ENCODE peak calls at places on chromosomes 5 and 9, in nine cellular contexts. T is IMR-90, N is heart right ventricle, A is upper lobe of right lung, G is NB4, V is thoracic aorta, I is astrocyte, K is dorsolateral prefrontal cortex, M is upper lobe of left lung. P is an unnamed sample.
A peak's percentile ranks its signal among the peaks of the same experiment; 100 is the strongest.

GRCh38 chr9:131395027-131395744 is 1.3 kb downstream of the PRRC2B start:
- DNase-seq in T (no peak), N (no peak), A (peak; percentile 83), G (peak; percentile 54), V (no peak), I (no peak), K (no peak), M (peak; percentile 87), P (no peak)

GRCh38 chr5:66174338-66174737 is 30.2 kb downstream of the SREK1 start:
- DNase-seq in T (peak; percentile 47), N (no peak), A (no peak), G (peak; percentile 22), V (no peak), I (no peak), K (no peak), M (no peak), P (no peak)

GRCh38 chr5:52024363-52024762 is 641.1 kb downstream of the ISL1 start:
- DNase-seq in T (no peak), N (no peak), A (no peak), G (no peak), V (no peak), I (no peak), K (no peak), M (no peak), P (no peak)

GRCh38 chr5:61120534-61120933 is 41.7 kb downstream of the SMIM15 start:
- DNase-seq in T (peak; percentile 22), N (no peak), A (no peak), G (no peak), V (no peak), I (peak; percentile 37), K (no peak), M (no peak), P (no peak)

GRCh38 chr9:126398403-126399058 is 71.9 kb downstream of the MVB12B start:
- DNase-seq in T (peak; percentile 52), N (peak; percentile 72), A (peak; percentile 89), G (peak; percentile 69), V (peak; percentile 29), I (no peak), K (peak; percentile 87), M (peak; percentile 87), P (peak; percentile 93)

GRCh38 chr5:168288349-168289245 is 2.8 kb upstream of the WWC1 start:
- DNase-seq in T (no peak), N (no peak), A (no peak), G (no peak), V (no peak), I (no peak), K (no peak), M (peak; percentile 71), P (no peak)

GRCh38 chr5:151758141-151758429 is 346 bp downstream of the ATOX1 start:
- DNase-seq in T (no peak), N (peak; percentile 32), A (peak; percentile 72), G (no peak), V (no peak), I (no peak), K (no peak), M (peak; percentile 37), P (no peak)

GRCh38 chr5:81650992-81651391 is 99.9 kb downstream of the SSBP2 start:
- DNase-seq in T (no peak), N (no peak), A (no peak), G (no peak), V (no peak), I (no peak), K (no peak), M (no peak), P (no peak)

GRCh38 chr9:126982215-126983002 is 67.8 kb downstream of the RALGPS1 start:
- DNase-seq in T (no peak), N (no peak), A (no peak), G (no peak), V (no peak), I (no peak), K (no peak), M (no peak), P (no peak)

GRCh38 chr5:78293856-78294249 is 645 bp downstream of the AP3B1 start:
- DNase-seq in T (no peak), N (no peak), A (no peak), G (no peak), V (no peak), I (peak; percentile 2), K (no peak), M (no peak), P (no peak)

GRCh38 chr5:133226186-133226585 is 174.4 kb downstream of the HSPA4 start:
- DNase-seq in T (no peak), N (no peak), A (no peak), G (no peak), V (no peak), I (no peak), K (no peak), M (no peak), P (no peak)

GRCh38 chr5:83583859-83584258 is 112.3 kb downstream of the VCAN start:
- DNase-seq in T (peak; percentile 82), N (no peak), A (no peak), G (no peak), V (no peak), I (peak; percentile 66), K (no peak), M (no peak), P (no peak)

GRCh38 chr5:43065384-43066230 is 25.5 kb upstream of the ANXA2R start:
- DNase-seq in T (peak; percentile 50), N (peak; percentile 56), A (peak; percentile 86), G (peak; percentile 83), V (no peak), I (peak; percentile 53), K (no peak), M (peak; percentile 54), P (peak; percentile 59)

GRCh38 chr5:74233571-74233970 is 407.0 kb downstream of the ENC1 start:
- DNase-seq in T (peak; percentile 84), N (no peak), A (no peak), G (no peak), V (no peak), I (peak; percentile 74), K (no peak), M (no peak), P (no peak)

GRCh38 chr9:69758001-69758730 is 1.6 kb downstream of the PTAR1 start:
- DNase-seq in T (peak; percentile 46), N (no peak), A (no peak), G (no peak), V (no peak), I (peak; percentile 71), K (no peak), M (no peak), P (no peak)

GRCh38 chr9:130298663-130299279 is 33.2 kb downstream of the HMCN2 start:
- DNase-seq in T (no peak), N (no peak), A (no peak), G (peak; percentile 35), V (no peak), I (no peak), K (no peak), M (no peak), P (peak; percentile 36)

GRCh38 chr9:115883467-115884329 is 269.9 kb upstream of the PAPPA start:
- DNase-seq in T (peak; percentile 60), N (peak; percentile 13), A (no peak), G (peak; percentile 9), V (no peak), I (peak; percentile 21), K (no peak), M (peak; percentile 39), P (peak; percentile 36)

GRCh38 chr9:4207476-4207875 is 92.4 kb downstream of the GLIS3 start:
- DNase-seq in T (no peak), N (no peak), A (no peak), G (no peak), V (no peak), I (no peak), K (no peak), M (no peak), P (no peak)

GRCh38 chr9:32930486-32930885 is 70.9 kb downstream of the APTX start:
- DNase-seq in T (no peak), N (no peak), A (no peak), G (no peak), V (no peak), I (no peak), K (no peak), M (no peak), P (no peak)

GRCh38 chr5:172768573-172769323 is 2.2 kb downstream of the DUSP1 start:
- DNase-seq in T (peak; percentile 72), N (no peak), A (no peak), G (no peak), V (no peak), I (peak; percentile 52), K (no peak), M (peak; percentile 40), P (no peak)

GRCh38 chr5:72268753-72269410 is 51.2 kb downstream of the MRPS27 start:
- DNase-seq in T (peak; percentile 43), N (peak; percentile 19), A (no peak), G (peak; percentile 54), V (no peak), I (no peak), K (peak; percentile 42), M (peak; percentile 34), P (peak; percentile 61)
- TF ChIP-seq CTCF in T (peak; percentile 62), N (peak; percentile 69), A (peak; percentile 67), G (peak; percentile 67), V (peak; percentile 49), I (peak; percentile 69), K (peak; percentile 68), M (peak; percentile 52), P (peak; percentile 89)

GRCh38 chr9:122810306-122810946 is 10.5 kb downstream of the OR1K1 start:
- DNase-seq in T (peak; percentile 74), N (peak; percentile 70), A (peak; percentile 74), G (peak; percentile 78), V (no peak), I (peak; percentile 38), K (peak; percentile 83), M (peak; percentile 58), P (peak; percentile 71)
- TF ChIP-seq CTCF in T (peak; percentile 87), N (peak; percentile 81), A (peak; percentile 77), G (peak; percentile 44), V (peak; percentile 66), I (peak; percentile 86), K (peak; percentile 95), M (peak; percentile 89), P (peak; percentile 86)

GRCh38 chr5:101018299-101018698 is 115.2 kb upstream of the ST8SIA4 start:
- DNase-seq in T (no peak), N (no peak), A (no peak), G (no peak), V (no peak), I (peak; percentile 41), K (no peak), M (no peak), P (no peak)

GRCh38 chr5:101009758-101010519 is 106.9 kb upstream of the ST8SIA4 start:
- DNase-seq in T (no peak), N (no peak), A (no peak), G (no peak), V (no peak), I (no peak), K (no peak), M (no peak), P (no peak)

GRCh38 chr5:101012880-101013279 is 109.8 kb upstream of the ST8SIA4 start:
- DNase-seq in T (no peak), N (no peak), A (no peak), G (peak; percentile 11), V (no peak), I (no peak), K (no peak), M (no peak), P (no peak)
- TF ChIP-seq CTCF in T (no peak), N (no peak), A (no peak), G (no peak), V (no peak), I (no peak), K (no peak), M (no peak), P (no peak)

DNA sequence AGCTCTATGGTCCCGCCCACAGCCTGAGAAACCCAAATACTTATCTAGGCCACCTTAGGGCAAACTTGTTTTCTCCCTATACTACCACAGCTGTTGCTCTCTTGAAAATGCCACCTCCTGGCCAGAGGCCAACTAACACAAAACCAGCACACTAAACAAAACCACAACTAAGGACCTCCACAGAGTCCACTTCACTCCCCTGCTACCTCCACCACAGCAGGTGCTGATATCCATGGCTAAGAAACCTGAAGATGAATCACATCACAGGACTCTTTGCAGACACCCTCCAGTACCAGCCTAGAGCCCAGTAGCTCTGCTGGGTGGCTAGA is 108.4 kb downstream of the ALDH1A1 start:
- DNase-seq in T (no peak), N (no peak), A (no peak), G (no peak), V (no peak), I (no peak), K (no peak), M (no peak), P (no peak)
- TF ChIP-seq CTCF in T (no peak), N (no peak), A (no peak), G (no peak), V (no peak), I (no peak), K (no peak), M (no peak), P (no peak)

P was measured in endothelial cell.